ENCODE peak calls at places on chromosomes 12 and 14, in four cellular contexts. B is CD8-positive, alpha-beta memory T cell; T is HEK293T; Y is OCI-LY7. F is an unnamed sample.

GRCh38 chr14:86050072-86050683 is 520.2 kb downstream of the FLRT2 start:
- DNase-seq in Y (no peak), T (no peak), B (no peak), F (no peak)

GRCh38 chr14:98952595-98953325 is 319.2 kb downstream of the BCL11B start:
- DNase-seq in B (no peak), T (no peak), Y (no peak), F (no peak)

GRCh38 chr14:77980475-77981321 is 180.8 kb downstream of the ADCK1 start:
- DNase-seq in Y (no peak), B (no peak), T (no peak), F (peak; percentile 46)

GRCh38 chr14:89855961-89856360 is 98.6 kb downstream of the EFCAB11 start:
- DNase-seq in T (no peak), Y (no peak), B (no peak), F (no peak)

GRCh38 chr14:72528059-72528950 is 365.6 kb downstream of the DPF3 start:
- DNase-seq in Y (no peak), T (no peak), B (no peak), F (no peak)

GRCh38 chr14:61033024-61033423 is 52.0 kb downstream of the SLC38A6 start:
- DNase-seq in T (no peak), Y (no peak), B (no peak), F (no peak)

GRCh38 chr14:61472801-61473376 is 151.5 kb downstream of the PRKCH start:
- DNase-seq in B (peak; percentile 60), T (no peak), Y (peak; percentile 32), F (no peak)

GRCh38 chr12:57836442-57837375 is 9.8 kb downstream of the CTDSP2 start:
- DNase-seq in B (no peak), Y (peak; percentile 83), T (peak; percentile 42), F (no peak)

GRCh38 chr12:58916153-58916709 is 4.1 kb downstream of the LRIG3 start:
- DNase-seq in T (no peak), Y (no peak), B (no peak), F (no peak)

GRCh38 chr14:104551851-104552737 is 27.5 kb upstream of the C14orf180 start:
- DNase-seq in Y (no peak), B (no peak), T (no peak), F (peak; percentile 9)

GRCh38 chr12:18239561-18239960 is 21.8 kb upstream of the PIK3C2G start:
- DNase-seq in Y (no peak), T (no peak), B (no peak), F (no peak)

GRCh38 chr14:36901846-36902245 is 240.2 kb downstream of the PAX9 start:
- DNase-seq in T (no peak), Y (no peak), B (no peak), F (no peak)

GRCh38 chr14:94356379-94357056 is 31.9 kb downstream of the SERPINA1 start:
- DNase-seq in Y (no peak), B (no peak), T (no peak), F (no peak)

GRCh38 chr12:132484183-132484890 is 5.6 kb upstream of the FBRSL1 start:
- DNase-seq in T (no peak), B (no peak), Y (no peak), F (peak; percentile 11)

GRCh38 chr14:75249251-75249957 is 29.2 kb upstream of the FOS start:
- DNase-seq in Y (peak; percentile 97), B (peak; percentile 73), T (no peak), F (no peak)

GRCh38 chr12:56212360-56212759 is 9.4 kb downstream of the RNF41 start:
- DNase-seq in B (no peak), Y (no peak), T (no peak), F (no peak)

GRCh38 chr12:24742378-24742777 is 206.5 kb downstream of the BCAT1 start:
- DNase-seq in T (no peak), Y (peak; percentile 32), B (no peak), F (no peak)

GRCh38 chr14:36856095-36856878 is 194.6 kb downstream of the PAX9 start:
- DNase-seq in T (no peak), Y (no peak), B (no peak), F (no peak)

GRCh38 chr12:59444932-59445331 is 150.9 kb upstream of the SLC16A7 start:
- DNase-seq in T (no peak), Y (no peak), B (no peak), F (no peak)

GRCh38 chr12:95808146-95808545 is 17.6 kb upstream of the NTN4 start:
- DNase-seq in B (no peak), Y (no peak), T (no peak), F (no peak)

GRCh38 chr12:85695316-85695715 is 140.9 kb downstream of the RASSF9 start:
- DNase-seq in B (no peak), T (no peak), Y (no peak), F (no peak)

GRCh38 chr12:70927356-70927755 is 6.8 kb upstream of the PTPRR start:
- DNase-seq in B (no peak), T (no peak), Y (no peak), F (no peak)

GRCh38 chr14:74888164-74889158 is 6.7 kb downstream of the DLST start:
- DNase-seq in Y (no peak), T (no peak), B (no peak), F (no peak)

GRCh38 chr14:59356298-59356697 is 108.9 kb downstream of the GPR135 start:
- DNase-seq in T (no peak), Y (peak; percentile 52), B (no peak), F (no peak)

GRCh38 chr14:56657604-56658003 is 78.0 kb downstream of the TMEM260 start:
- DNase-seq in T (no peak), Y (no peak), B (no peak), F (no peak)

GRCh38 chr14:89667983-89668382 is 250.9 kb upstream of the FOXN3 start:
- DNase-seq in B (no peak), Y (no peak), T (no peak), F (no peak)

GRCh38 chr12:115096673-115097349 is 412.8 kb upstream of the TBX3 start:
- DNase-seq in B (no peak), Y (no peak), T (no peak), F (no peak)

GRCh38 chr12:63949902-63950301 is 105.4 kb downstream of the SRGAP1 start:
- DNase-seq in B (no peak), T (no peak), Y (no peak), F (no peak)

GRCh38 chr12:68804654-68805591 is 3.1 kb upstream of the MDM2 start:
- DNase-seq in Y (no peak), B (no peak), T (no peak), F (no peak)

GRCh38 chr14:91354221-91354916 is 63.3 kb downstream of the CCDC88C start:
- DNase-seq in B (no peak), Y (peak; percentile 52), T (no peak), F (no peak)

GRCh38 chr12:69456239-69456638 is 13.9 kb upstream of the FRS2 start:
- DNase-seq in T (no peak), B (no peak), Y (no peak), F (no peak)

GRCh38 chr12:53223391-53224267 is 8.4 kb downstream of the RARG start:
- DNase-seq in T (no peak), B (peak; percentile 30), Y (no peak), F (no peak)

GRCh38 chr14:59847711-59848110 is 22.9 kb downstream of the RTN1 start:
- DNase-seq in T (no peak), Y (no peak), B (no peak), F (no peak)

GRCh38 chr12:5511644-5512584 is 80.0 kb downstream of the NTF3 start:
- DNase-seq in T (peak; percentile 17), Y (peak; percentile 81), B (no peak), F (no peak)

GRCh38 chr14:106268013-106268727 is 741.8 kb downstream of the TMEM121 start:
- DNase-seq in B (peak; percentile 57), Y (peak; percentile 88), T (no peak), F (no peak)

GRCh38 chr14:38904959-38905358 is 198.1 kb downstream of the SEC23A start:
- DNase-seq in T (no peak), Y (no peak), B (no peak), F (no peak)

GRCh38 chr14:68492889-68493288 is 300.0 kb downstream of the ZFP36L1 start:
- DNase-seq in Y (no peak), B (no peak), T (no peak), F (no peak)